ENCODE peak calls at places on chromosome 22, in five cellular contexts. One of them, this sample, is unnamed.

GRCh38 chr22:29353286-29353685 is 35.1 kb downstream of the AP1B1 start:
- DNase-seq in trophoblast cell: no peak
- DNase-seq in mesenchymal stem cell: no peak
- DNase-seq in IMR-90: no peak
- DNase-seq in H9: no peak
- DNase-seq in this sample: no peak

GRCh38 chr22:46365166-46365624 is 29.7 kb downstream of the TRMU start:
- DNase-seq in IMR-90: no peak
- DNase-seq in H9: no peak
- DNase-seq in trophoblast cell: no peak
- DNase-seq in mesenchymal stem cell: no peak
- DNase-seq in this sample: no peak

GRCh38 chr22:33314316-33314715 is 256.1 kb upstream of the SYN3 start:
- DNase-seq in IMR-90: no peak
- DNase-seq in H9: no peak
- DNase-seq in mesenchymal stem cell: no peak
- DNase-seq in trophoblast cell: peak
- DNase-seq in this sample: no peak

GRCh38 chr22:45934659-45935341 is 42.2 kb downstream of the WNT7B start:
- DNase-seq in trophoblast cell: no peak
- DNase-seq in IMR-90: peak
- DNase-seq in mesenchymal stem cell: peak
- DNase-seq in H9: no peak
- DNase-seq in this sample: no peak

GRCh38 chr22:36384766-36385400 is 2.9 kb downstream of the MYH9 start:
- DNase-seq in H9: no peak
- DNase-seq in IMR-90: no peak
- DNase-seq in mesenchymal stem cell: peak
- DNase-seq in trophoblast cell: no peak
- DNase-seq in this sample: no peak

GRCh38 chr22:33073989-33074391 is 15.8 kb upstream of the SYN3 start:
- DNase-seq in mesenchymal stem cell: no peak
- DNase-seq in IMR-90: no peak
- DNase-seq in trophoblast cell: no peak
- DNase-seq in H9: no peak
- DNase-seq in this sample: no peak

GRCh38 chr22:31822523-31822922 is 68.7 kb downstream of the DEPDC5 start:
- DNase-seq in mesenchymal stem cell: no peak
- DNase-seq in IMR-90: no peak
- DNase-seq in H9: no peak
- DNase-seq in trophoblast cell: no peak
- DNase-seq in this sample: no peak

GRCh38 chr22:50076646-50077624 is 8.3 kb downstream of the MLC1 start:
- DNase-seq in trophoblast cell: no peak
- DNase-seq in H9: no peak
- DNase-seq in mesenchymal stem cell: no peak
- DNase-seq in IMR-90: no peak
- DNase-seq in this sample: no peak

GRCh38 chr22:47055921-47056320 is 293.5 kb downstream of the TBC1D22A start:
- DNase-seq in H9: no peak
- DNase-seq in trophoblast cell: no peak
- DNase-seq in mesenchymal stem cell: no peak
- DNase-seq in IMR-90: no peak
- DNase-seq in this sample: no peak

GRCh38 chr22:35369996-35370395 is 10.9 kb upstream of the HMOX1 start:
- DNase-seq in trophoblast cell: no peak
- DNase-seq in H9: no peak
- DNase-seq in IMR-90: no peak
- DNase-seq in mesenchymal stem cell: no peak
- DNase-seq in this sample: no peak

GRCh38 chr22:31943206-31943975 is 944 bp upstream of the YWHAH start:
- DNase-seq in trophoblast cell: no peak
- DNase-seq in mesenchymal stem cell: no peak
- DNase-seq in IMR-90: no peak
- DNase-seq in H9: no peak
- DNase-seq in this sample: no peak

GRCh38 chr22:42642801-42643631 is 2.6 kb upstream of the ATP5MGL start:
- DNase-seq in trophoblast cell: no peak
- DNase-seq in mesenchymal stem cell: no peak
- DNase-seq in H9: no peak
- DNase-seq in IMR-90: no peak
- DNase-seq in this sample: no peak

GRCh38 chr22:44802071-44802700 is 49.8 kb downstream of the ARHGAP8 start:
- DNase-seq in trophoblast cell: no peak
- DNase-seq in mesenchymal stem cell: no peak
- DNase-seq in IMR-90: no peak
- DNase-seq in H9: no peak
- DNase-seq in this sample: no peak

GRCh38 chr22:50232481-50233151 is 12.2 kb downstream of the TUBGCP6 start:
- DNase-seq in mesenchymal stem cell: no peak
- DNase-seq in IMR-90: no peak
- DNase-seq in H9: no peak
- DNase-seq in trophoblast cell: no peak
- DNase-seq in this sample: no peak

GRCh38 chr22:34430386-34430785 is 510.1 kb upstream of the LARGE1 start:
- DNase-seq in trophoblast cell: no peak
- DNase-seq in IMR-90: no peak
- DNase-seq in H9: no peak
- DNase-seq in mesenchymal stem cell: no peak
- DNase-seq in this sample: no peak

GRCh38 chr22:29842740-29843139 is 4.7 kb upstream of the ASCC2 start:
- DNase-seq in H9: no peak
- DNase-seq in IMR-90: peak
- DNase-seq in trophoblast cell: peak
- DNase-seq in mesenchymal stem cell: peak
- DNase-seq in this sample: no peak

GRCh38 chr22:23269441-23270211 is 89.3 kb downstream of the BCR start:
- DNase-seq in IMR-90: no peak
- DNase-seq in H9: peak
- DNase-seq in trophoblast cell: no peak
- DNase-seq in mesenchymal stem cell: no peak
- DNase-seq in this sample: no peak

GRCh38 chr22:45397806-45398205 is 15.6 kb downstream of the SMC1B start:
- DNase-seq in H9: peak
- DNase-seq in mesenchymal stem cell: no peak
- DNase-seq in trophoblast cell: no peak
- DNase-seq in IMR-90: no peak
- DNase-seq in this sample: no peak

GRCh38 chr22:23256986-23257888 is 76.9 kb downstream of the BCR start:
- DNase-seq in trophoblast cell: no peak
- DNase-seq in IMR-90: no peak
- DNase-seq in H9: no peak
- DNase-seq in mesenchymal stem cell: peak
- DNase-seq in this sample: no peak

GRCh38 chr22:26893034-26893710 is 235.8 kb downstream of the MIAT start:
- DNase-seq in IMR-90: no peak
- DNase-seq in H9: peak
- DNase-seq in trophoblast cell: no peak
- DNase-seq in mesenchymal stem cell: peak
- DNase-seq in this sample: no peak

GRCh38 chr22:30325724-30326703 is 727 bp downstream of the TBC1D10A start:
- DNase-seq in IMR-90: no peak
- DNase-seq in mesenchymal stem cell: peak
- DNase-seq in trophoblast cell: peak
- DNase-seq in H9: peak
- DNase-seq in this sample: no peak

GRCh38 chr22:35357883-35358621 is 22.8 kb upstream of the HMOX1 start:
- DNase-seq in IMR-90: peak
- DNase-seq in H9: no peak
- DNase-seq in mesenchymal stem cell: no peak
- DNase-seq in trophoblast cell: peak
- DNase-seq in this sample: no peak

DNA sequence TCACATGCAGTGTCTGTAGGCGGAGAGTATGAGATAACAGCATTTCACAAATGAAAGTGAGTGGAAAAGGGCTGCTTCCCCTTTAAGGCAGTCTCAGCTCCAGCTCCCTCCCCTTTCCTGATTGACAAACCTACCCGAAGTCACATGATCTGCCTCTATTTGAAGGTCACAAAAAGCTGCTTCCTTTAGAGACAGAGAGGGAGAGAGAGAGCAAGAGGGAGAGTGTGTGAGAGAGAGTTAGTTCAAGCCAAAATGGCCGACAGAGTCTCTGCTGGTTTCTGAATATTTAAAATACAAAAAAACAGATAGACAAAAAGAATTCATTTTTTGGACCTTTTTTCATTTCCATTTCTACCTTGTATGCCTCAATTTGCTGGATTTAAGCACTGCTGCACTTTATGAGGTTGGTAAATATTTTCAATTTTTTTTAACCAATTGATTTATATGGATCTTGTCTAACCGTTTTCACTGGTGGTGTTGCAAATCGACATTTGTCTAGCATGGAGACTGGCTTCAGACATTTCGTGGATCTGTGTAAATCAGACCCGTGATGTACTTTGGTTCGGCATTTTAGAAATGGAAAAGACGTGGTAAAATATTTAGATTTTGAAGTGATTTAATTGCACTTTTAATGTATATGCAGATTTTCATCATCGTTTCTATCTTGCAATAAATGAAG is at the start of gene TNRC6B:
- DNase-seq in trophoblast cell: peak
- DNase-seq in IMR-90: peak
- DNase-seq in H9: peak
- DNase-seq in mesenchymal stem cell: peak
- DNase-seq in this sample: peak
- H2BK120ac ChIP-seq in trophoblast cell: no peak
- H2BK120ac ChIP-seq in IMR-90: peak
- H2BK120ac ChIP-seq in H9: peak
- H2BK120ac ChIP-seq in mesenchymal stem cell: peak
- H2BK120ac ChIP-seq in this sample: no peak

GRCh38 chr22:19887251-19887985 is 32.7 kb upstream of the GNB1L start:
- DNase-seq in IMR-90: no peak
- DNase-seq in mesenchymal stem cell: no peak
- DNase-seq in H9: no peak
- DNase-seq in trophoblast cell: no peak
- DNase-seq in this sample: no peak
- H2BK5ac ChIP-seq in IMR-90: peak
- H2BK5ac ChIP-seq in mesenchymal stem cell: no peak
- H2BK5ac ChIP-seq in H9: no peak
- H2BK5ac ChIP-seq in trophoblast cell: no peak
- H2BK5ac ChIP-seq in this sample: no peak

GRCh38 chr22:21652010-21652546 is 10.0 kb downstream of the SDF2L1 start:
- DNase-seq in mesenchymal stem cell: peak
- DNase-seq in H9: peak
- DNase-seq in trophoblast cell: peak
- DNase-seq in IMR-90: peak
- DNase-seq in this sample: peak
- H2BK120ac ChIP-seq in mesenchymal stem cell: peak
- H2BK120ac ChIP-seq in H9: no peak
- H2BK120ac ChIP-seq in trophoblast cell: peak
- H2BK120ac ChIP-seq in IMR-90: no peak
- H2BK120ac ChIP-seq in this sample: peak

GRCh38 chr22:20206709-20207215 is 55.9 kb upstream of the CCDC188 start:
- DNase-seq in mesenchymal stem cell: peak
- DNase-seq in trophoblast cell: no peak
- DNase-seq in IMR-90: peak
- DNase-seq in H9: no peak
- DNase-seq in this sample: no peak

GRCh38 chr22:20204281-20204680 is 53.4 kb upstream of the CCDC188 start:
- DNase-seq in trophoblast cell: no peak
- DNase-seq in H9: no peak
- DNase-seq in IMR-90: no peak
- DNase-seq in mesenchymal stem cell: no peak
- DNase-seq in this sample: no peak

GRCh38 chr22:20204821-20205220 is 54.0 kb upstream of the CCDC188 start:
- DNase-seq in mesenchymal stem cell: no peak
- DNase-seq in IMR-90: no peak
- DNase-seq in H9: no peak
- DNase-seq in trophoblast cell: no peak
- DNase-seq in this sample: no peak

GRCh38 chr22:20205964-20206708 is 55.3 kb upstream of the CCDC188 start:
- DNase-seq in IMR-90: peak
- DNase-seq in H9: peak
- DNase-seq in mesenchymal stem cell: peak
- DNase-seq in trophoblast cell: peak
- DNase-seq in this sample: no peak

GRCh38 chr22:20205464-20205963 is 54.7 kb upstream of the CCDC188 start:
- DNase-seq in mesenchymal stem cell: no peak
- DNase-seq in H9: no peak
- DNase-seq in IMR-90: no peak
- DNase-seq in trophoblast cell: no peak
- DNase-seq in this sample: no peak
- H2BK5ac ChIP-seq in mesenchymal stem cell: no peak
- H2BK5ac ChIP-seq in H9: no peak
- H2BK5ac ChIP-seq in IMR-90: peak
- H2BK5ac ChIP-seq in trophoblast cell: no peak
- H2BK5ac ChIP-seq in this sample: no peak

DNA sequence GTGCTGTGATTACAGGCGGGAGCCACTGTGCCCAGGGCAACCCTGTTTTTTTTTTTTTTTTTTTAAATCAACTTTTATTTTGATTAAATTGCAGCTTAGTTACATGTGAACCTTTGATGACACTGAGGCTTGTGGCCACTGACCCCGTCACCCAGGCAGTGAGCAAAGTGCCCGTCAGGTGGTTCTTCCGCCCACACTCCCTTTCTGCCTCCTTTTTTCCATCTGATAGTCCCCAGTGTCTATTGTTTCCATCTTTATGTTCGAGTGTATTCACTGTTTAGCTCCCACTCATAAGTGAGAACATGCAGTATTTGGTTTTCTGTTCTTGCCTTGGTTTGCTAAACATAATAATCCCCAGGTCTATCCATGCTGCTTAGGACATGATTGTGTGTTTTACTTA is 110.9 kb upstream of the GRK3 start:
- DNase-seq in H9: no peak
- DNase-seq in mesenchymal stem cell: no peak
- DNase-seq in IMR-90: no peak
- DNase-seq in trophoblast cell: no peak
- DNase-seq in this sample: no peak
- H2BK120ac ChIP-seq in H9: no peak
- H2BK120ac ChIP-seq in mesenchymal stem cell: no peak
- H2BK120ac ChIP-seq in IMR-90: no peak
- H2BK120ac ChIP-seq in trophoblast cell: no peak
- H2BK120ac ChIP-seq in this sample: no peak

GRCh38 chr22:38698407-38699094 is 2.2 kb downstream of the JOSD1 start:
- DNase-seq in trophoblast cell: peak
- DNase-seq in IMR-90: no peak
- DNase-seq in mesenchymal stem cell: no peak
- DNase-seq in H9: no peak
- DNase-seq in this sample: no peak
- H2BK5ac ChIP-seq in trophoblast cell: no peak
- H2BK5ac ChIP-seq in IMR-90: no peak
- H2BK5ac ChIP-seq in mesenchymal stem cell: no peak
- H2BK5ac ChIP-seq in H9: no peak
- H2BK5ac ChIP-seq in this sample: no peak

GRCh38 chr22:37547249-37547741 is 13.0 kb upstream of the CDC42EP1 start:
- DNase-seq in trophoblast cell: peak
- DNase-seq in IMR-90: no peak
- DNase-seq in H9: no peak
- DNase-seq in mesenchymal stem cell: peak
- DNase-seq in this sample: no peak
- H2BK120ac ChIP-seq in trophoblast cell: peak
- H2BK120ac ChIP-seq in IMR-90: peak
- H2BK120ac ChIP-seq in H9: no peak
- H2BK120ac ChIP-seq in mesenchymal stem cell: peak
- H2BK120ac ChIP-seq in this sample: peak

This sample was measured in neuronal stem cell.